ENCODE peak calls at places on chromosomes 2 and 18, in six cellular contexts. O is neuronal stem cell, M is fibroblast of the conjunctiva, X is NCI-H460, H is ELR, W is brain microvascular endothelial cell. B is an unnamed sample.

GRCh38 chr2:191246820-191247380 is 1.7 kb downstream of the MYO1B start:
- DNase-seq in O (no peak), M (no peak), X (no peak), H (peak), W (no peak), B (no peak)

GRCh38 chr2:3460161-3460560 is 59.2 kb downstream of the ADI1 start:
- DNase-seq in O (no peak), M (no peak), X (no peak), H (no peak), W (no peak), B (no peak)

GRCh38 chr2:206728277-206729199 is 10.3 kb upstream of the DYTN start:
- DNase-seq in O (no peak), M (no peak), X (no peak), H (peak), W (peak), B (no peak)

GRCh38 chr2:55620123-55620779 is 2.8 kb upstream of the PPP4R3B start:
- DNase-seq in O (no peak), M (no peak), X (no peak), H (peak), W (no peak), B (no peak)

GRCh38 chr18:59085126-59085794 is 54.4 kb upstream of the SEC11C start:
- DNase-seq in O (no peak), M (no peak), X (no peak), H (no peak), W (no peak), B (no peak)

GRCh38 chr18:32847719-32848118 is 74.9 kb upstream of the KLHL14 start:
- DNase-seq in O (peak), M (no peak), X (no peak), H (no peak), W (no peak), B (no peak)

GRCh38 chr2:63649829-63650228 is 61.1 kb downstream of the MDH1 start:
- DNase-seq in O (no peak), M (no peak), X (no peak), H (no peak), W (no peak), B (no peak)

GRCh38 chr2:176682278-176682677 is 413.0 kb downstream of the MTX2 start:
- DNase-seq in O (no peak), M (peak), X (no peak), H (no peak), W (no peak), B (no peak)

GRCh38 chr2:133859578-133859977 is 291.3 kb upstream of the NCKAP5 start:
- DNase-seq in O (no peak), M (no peak), X (no peak), H (no peak), W (no peak), B (no peak)

GRCh38 chr2:232880764-232881351 is 10.8 kb downstream of the SNORC start:
- DNase-seq in O (no peak), M (no peak), X (no peak), H (no peak), W (no peak), B (no peak)

GRCh38 chr2:164178835-164179470 is 442.3 kb downstream of the GRB14 start:
- DNase-seq in O (no peak), M (no peak), X (no peak), H (peak), W (peak), B (peak)

GRCh38 chr2:233481368-233482142 is 85.0 kb downstream of the USP40 start:
- DNase-seq in O (no peak), M (no peak), X (no peak), H (no peak), W (no peak), B (peak)

GRCh38 chr2:113854970-113855740 is 34.7 kb upstream of the ACTR3 start:
- DNase-seq in O (no peak), M (no peak), X (no peak), H (no peak), W (no peak), B (no peak)

GRCh38 chr2:166803314-166803986 is 84.8 kb upstream of the XIRP2 start:
- DNase-seq in O (no peak), M (no peak), X (no peak), H (no peak), W (peak), B (no peak)

GRCh38 chr2:13574831-13575230 is 858.1 kb downstream of the TRIB2 start:
- DNase-seq in O (no peak), M (no peak), X (no peak), H (no peak), W (no peak), B (no peak)

GRCh38 chr2:185161701-185162100 is 563.4 kb downstream of the ZNF804A start:
- DNase-seq in O (no peak), M (no peak), X (no peak), H (no peak), W (no peak), B (no peak)